ENCODE peak calls at places on chromosomes 3 and 15, in nine cellular contexts. U is CD8-positive, alpha-beta memory T cell; D is mesendoderm; Y is right cardiac atrium; C is body of pancreas; G is HL-60; I is neural progenitor cell; A is GM23248; H is fibroblast of lung. E is an unnamed sample.

GRCh38 chr3:169558371-169558770 is 105.1 kb downstream of the MECOM start:
- DNase-seq in Y (no peak), A (no peak), H (no peak), U (no peak), I (no peak), G (no peak), D (no peak), C (no peak), E (no peak)

GRCh38 chr3:15081960-15082664 is 16.8 kb downstream of the RBSN start:
- DNase-seq in H (peak), A (peak), G (peak), D (no peak), Y (no peak), U (no peak), C (no peak), I (no peak), E (no peak)

GRCh38 chr3:126552688-126553283 is 5.9 kb downstream of the C3orf22 start:
- DNase-seq in U (no peak), Y (no peak), D (no peak), C (no peak), H (no peak), I (no peak), G (no peak), A (no peak), E (no peak)

GRCh38 chr3:122668930-122669730 is 11.5 kb upstream of the PARP14 start:
- DNase-seq in C (no peak), A (peak), I (no peak), G (no peak), H (peak), D (no peak), U (no peak), Y (no peak), E (no peak)

GRCh38 chr3:68620211-68620610 is 312.1 kb downstream of the TAFA4 start:
- DNase-seq in A (no peak), G (no peak), I (no peak), U (no peak), D (no peak), H (no peak), C (no peak), Y (no peak), E (no peak)

GRCh38 chr15:32803631-32804030 is 85.8 kb downstream of the GREM1 start:
- DNase-seq in Y (no peak), G (no peak), H (peak), C (no peak), U (no peak), D (no peak), A (peak), I (no peak), E (no peak)

GRCh38 chr15:40097968-40098476 is 10.7 kb downstream of the BMF start:
- DNase-seq in G (no peak), U (no peak), C (peak), A (peak), Y (peak), H (no peak), I (no peak), D (no peak), E (peak)

GRCh38 chr3:36843065-36844051 is 79.0 kb upstream of the DCLK3 start:
- DNase-seq in H (peak), I (peak), D (peak), G (no peak), Y (no peak), U (peak), A (peak), C (no peak), E (no peak)

GRCh38 chr3:39961404-39961693 is 151.9 kb downstream of the MYRIP start:
- DNase-seq in U (no peak), G (no peak), C (no peak), H (no peak), Y (no peak), A (peak), D (no peak), I (no peak), E (no peak)

GRCh38 chr3:149252272-149252671 is 30.6 kb upstream of the CP start:
- DNase-seq in U (no peak), C (no peak), D (no peak), H (no peak), G (no peak), A (no peak), Y (no peak), I (no peak), E (no peak)

GRCh38 chr15:52331490-52332240 is 36.1 kb upstream of the MYO5C start:
- DNase-seq in Y (no peak), A (peak), G (no peak), H (peak), D (peak), I (no peak), C (peak), U (no peak), E (no peak)

GRCh38 chr3:71658131-71658530 is 67.1 kb downstream of the EIF4E3 start:
- DNase-seq in I (no peak), Y (peak), C (peak), D (no peak), A (peak), G (no peak), H (peak), U (no peak), E (peak)

GRCh38 chr15:66389098-66389858 is 2.6 kb downstream of the MAP2K1 start:
- DNase-seq in C (no peak), I (no peak), H (no peak), G (no peak), U (no peak), A (no peak), Y (no peak), D (no peak), E (no peak)

GRCh38 chr3:100993309-100993708 is at the start of gene ABI3BP:
- DNase-seq in H (peak), C (peak), Y (peak), D (peak), U (no peak), A (peak), I (peak), G (no peak), E (peak)

GRCh38 chr3:113773381-113773780 is 26.5 kb downstream of the ATP6V1A start:
- DNase-seq in G (no peak), I (no peak), C (no peak), U (no peak), D (no peak), A (peak), Y (no peak), H (peak), E (no peak)

GRCh38 chr3:156455839-156456238 is 99.1 kb downstream of the SSR3 start:
- DNase-seq in A (no peak), I (peak), Y (no peak), G (no peak), D (peak), U (no peak), C (no peak), H (no peak), E (no peak)

GRCh38 chr3:144760831-144761230 is 789.2 kb downstream of the DIPK2A start:
- DNase-seq in C (peak), G (no peak), D (no peak), Y (peak), A (no peak), U (no peak), I (no peak), H (no peak), E (no peak)

GRCh38 chr3:137820366-137820765 is 56.3 kb downstream of the SOX14 start:
- DNase-seq in Y (no peak), A (no peak), U (no peak), I (no peak), H (no peak), C (no peak), G (no peak), D (no peak), E (no peak)

GRCh38 chr15:85702321-85703230 is 92.1 kb downstream of the KLHL25 start:
- DNase-seq in G (peak), U (no peak), H (peak), D (no peak), I (peak), C (no peak), Y (no peak), A (peak), E (no peak)

GRCh38 chr3:52537726-52538421 is 1.5 kb downstream of the UQCC5 start:
- DNase-seq in G (no peak), Y (no peak), U (no peak), C (no peak), A (peak), I (no peak), H (no peak), D (no peak), E (no peak)
- H3K27ac ChIP-seq in G (peak), Y (peak), U (peak), C (peak), A (peak), I (no peak), H (peak), D (no peak), E (peak)

DNA sequence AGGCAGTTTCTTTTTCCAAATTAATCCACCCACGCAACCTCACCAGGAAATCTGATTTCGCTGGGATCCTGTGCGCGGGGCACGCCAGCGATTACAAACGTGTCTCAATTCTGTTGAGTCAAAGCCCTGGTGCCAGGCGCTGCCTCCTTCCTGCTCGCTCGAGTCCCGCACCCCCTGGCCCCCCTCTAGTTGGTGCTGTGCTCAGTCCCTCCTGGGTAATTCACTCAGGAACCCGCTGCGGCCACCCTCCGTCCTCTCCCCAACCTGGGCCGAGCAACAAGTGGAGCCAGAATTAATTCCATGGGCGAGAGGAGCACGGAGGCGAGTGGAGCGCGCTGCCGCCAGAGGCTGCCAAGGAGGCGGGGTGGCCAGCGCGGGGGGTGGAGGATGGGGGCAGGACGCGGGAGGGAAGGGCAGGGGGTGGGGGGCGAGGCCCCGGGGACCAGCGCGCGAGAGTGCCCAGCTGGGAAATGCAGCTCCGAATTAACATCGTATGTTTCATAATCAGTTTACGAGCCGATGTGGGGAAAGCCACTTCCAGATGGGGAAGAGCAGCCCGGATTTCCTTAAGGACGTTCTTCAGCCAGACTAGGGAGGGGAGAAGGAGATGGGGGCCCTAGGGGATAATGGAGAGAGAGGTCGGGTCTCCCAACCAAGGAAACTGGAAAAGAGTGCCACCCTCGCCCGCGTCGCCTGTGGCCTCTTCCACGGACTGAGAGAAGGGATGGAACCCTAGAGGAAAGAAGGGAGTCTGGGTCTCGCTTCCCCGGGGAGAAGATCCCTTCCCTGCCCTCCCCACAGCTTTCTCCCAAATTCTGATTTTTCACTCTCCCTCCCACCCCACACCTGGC is 5.8 kb downstream of the WNT5A start:
- DNase-seq in U (no peak), A (peak), Y (no peak), G (no peak), C (peak), I (peak), H (peak), D (peak), E (peak)
- H3K27ac ChIP-seq in U (no peak), A (peak), Y (no peak), G (no peak), C (no peak), I (no peak), H (peak), D (no peak), E (no peak)

DNA sequence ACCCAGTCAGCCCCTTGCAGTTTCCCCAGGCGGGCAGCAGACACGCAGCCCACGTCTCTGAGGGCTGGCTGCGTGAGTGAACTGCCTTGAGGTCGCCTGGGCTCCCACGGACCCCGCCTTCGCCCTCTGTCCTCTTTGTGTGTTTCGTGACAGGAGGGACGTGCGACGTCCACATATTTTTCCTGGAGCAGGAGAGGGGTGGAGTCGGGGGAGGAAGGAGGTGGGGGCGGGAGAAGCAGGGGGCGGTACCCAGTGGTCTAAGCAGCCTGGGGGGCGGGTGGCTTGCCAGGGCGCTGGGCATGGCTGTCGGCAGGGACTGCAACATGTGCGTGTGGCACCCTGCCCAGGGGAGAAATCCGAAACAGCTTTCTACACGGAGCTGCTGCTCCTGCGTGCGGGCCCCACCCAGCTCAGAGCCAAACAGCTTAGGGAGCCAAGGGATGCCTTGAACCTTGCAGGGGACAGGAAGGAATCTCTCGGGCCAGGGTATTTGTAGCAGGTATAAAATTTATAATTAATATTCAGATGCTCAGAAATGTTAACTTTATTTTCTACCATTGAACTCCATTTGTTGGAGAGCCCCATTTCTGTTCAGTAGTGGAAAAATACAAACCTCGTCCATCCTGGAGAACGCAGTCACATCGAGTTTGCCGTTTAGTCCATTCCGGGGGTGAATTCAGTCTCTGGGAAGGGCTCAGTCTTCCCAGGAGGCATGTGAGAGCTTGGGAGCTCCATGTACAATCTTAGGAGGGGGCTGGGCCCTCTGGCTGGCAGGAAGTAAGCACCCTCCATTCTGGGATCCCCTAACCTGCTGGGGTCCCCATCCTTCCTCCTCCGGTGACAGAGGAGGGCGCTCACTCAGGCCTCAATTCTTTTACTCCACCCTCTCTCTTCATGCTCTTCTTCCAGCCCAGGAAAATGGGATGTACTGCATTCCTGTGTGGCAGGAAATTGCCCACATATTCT is 79.1 kb upstream of the MEF2A start:
- DNase-seq in U (no peak), C (peak), G (no peak), D (peak), H (peak), A (peak), Y (peak), I (peak), E (peak)
- H3K27ac ChIP-seq in U (no peak), C (peak), G (no peak), D (no peak), H (peak), A (peak), Y (peak), I (no peak), E (peak)

GRCh38 chr15:69610858-69611257 is 158.2 kb downstream of the RPLP1 start:
- DNase-seq in H (no peak), D (no peak), U (no peak), Y (no peak), A (no peak), G (no peak), I (no peak), C (no peak), E (no peak)
- H3K27ac ChIP-seq in H (no peak), D (no peak), U (no peak), Y (no peak), A (no peak), G (peak), I (no peak), C (no peak), E (no peak)

DNA sequence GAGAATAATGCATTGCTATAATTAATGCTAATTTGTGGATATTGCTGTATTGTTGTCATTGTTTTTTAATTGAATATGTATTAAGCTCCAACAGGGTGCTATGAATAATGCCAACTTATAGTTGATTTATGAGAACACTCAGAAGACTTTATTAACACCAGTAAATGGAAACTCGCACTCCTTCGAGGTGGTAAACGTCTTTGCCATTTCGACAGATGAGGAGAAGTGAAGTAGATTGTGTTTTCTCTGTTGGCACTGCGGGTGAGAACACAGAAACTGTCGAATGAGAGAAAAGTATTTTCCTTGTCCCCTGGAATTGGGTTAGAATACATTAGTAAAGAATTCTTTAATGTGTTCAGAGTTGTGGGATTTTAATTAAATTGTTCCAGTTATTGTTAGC is 354.5 kb downstream of the LPP start:
- DNase-seq in H (no peak), D (no peak), U (no peak), C (no peak), G (no peak), I (no peak), A (no peak), Y (no peak), E (no peak)
- H3K27ac ChIP-seq in H (no peak), D (no peak), U (no peak), C (no peak), G (no peak), I (no peak), A (no peak), Y (no peak), E (no peak)

GRCh38 chr3:16085884-16086608 is 88.4 kb upstream of the GALNT15 start:
- DNase-seq in C (peak), G (no peak), U (no peak), H (peak), Y (peak), I (no peak), A (no peak), D (no peak), E (peak)
- H3K27ac ChIP-seq in C (no peak), G (no peak), U (no peak), H (no peak), Y (peak), I (no peak), A (no peak), D (no peak), E (peak)

E was measured in heart right ventricle.